ENCODE peak calls at places on chromosomes 3 and 15, in eight cellular contexts. D, U, W, T, S, B, X and H are unnamed samples.

GRCh38 chr3:191070201-191070600 is 128.8 kb upstream of the OSTN start:
- DNase-seq in X (peak), B (no peak), W (no peak), S (no peak), D (no peak), T (no peak), U (peak), H (no peak)

GRCh38 chr3:53846134-53846850 is at the start of the genes CHDH and IL17RB:
- DNase-seq in U (peak), T (peak), W (no peak), X (no peak), S (peak), D (no peak), B (no peak), H (no peak)

GRCh38 chr3:185712337-185712736 is 112.5 kb downstream of the IGF2BP2 start:
- DNase-seq in B (no peak), W (no peak), S (no peak), X (no peak), D (no peak), U (no peak), T (no peak), H (no peak)

GRCh38 chr15:41562784-41563198 is 3.8 kb downstream of the TYRO3 start:
- DNase-seq in T (no peak), W (no peak), X (no peak), D (no peak), B (no peak), S (no peak), U (no peak), H (no peak)

GRCh38 chr3:171991166-171991565 is 48.2 kb upstream of the FNDC3B start:
- DNase-seq in B (no peak), W (no peak), S (no peak), U (no peak), D (no peak), X (no peak), T (no peak), H (no peak)

GRCh38 chr3:44962606-44963393 is 13.2 kb downstream of the ZDHHC3 start:
- DNase-seq in T (no peak), W (no peak), D (no peak), S (no peak), X (no peak), B (no peak), U (no peak), H (no peak)

GRCh38 chr3:51340311-51340829 is 44.7 kb upstream of the MANF start:
- DNase-seq in B (peak), T (no peak), W (no peak), D (no peak), S (no peak), U (peak), X (peak), H (no peak)

GRCh38 chr3:189041482-189042090 is 130.2 kb upstream of the TPRG1 start:
- DNase-seq in X (peak), W (peak), S (no peak), U (peak), B (no peak), D (peak), T (peak), H (no peak)

GRCh38 chr15:76566276-76566675 is 229.7 kb downstream of the ISL2 start:
- DNase-seq in T (no peak), U (no peak), D (no peak), B (no peak), W (no peak), X (no peak), S (no peak), H (no peak)

GRCh38 chr15:56040081-56041035 is 46.9 kb upstream of the NEDD4 start:
- DNase-seq in S (peak), U (peak), W (no peak), T (no peak), D (no peak), X (peak), B (peak), H (no peak)

GRCh38 chr15:74053941-74054529 is 28.3 kb downstream of the GOLGA6A start:
- DNase-seq in W (peak), D (peak), T (peak), X (no peak), S (peak), B (peak), U (peak), H (peak)

GRCh38 chr3:177119829-177120228 is 77.5 kb downstream of the TBL1XR1 start:
- DNase-seq in T (no peak), W (no peak), S (no peak), X (no peak), B (no peak), U (no peak), D (no peak), H (no peak)

GRCh38 chr15:94056314-94056713 is 175.0 kb upstream of the MCTP2 start:
- DNase-seq in U (no peak), W (no peak), D (no peak), B (no peak), T (no peak), S (no peak), X (no peak), H (no peak)

GRCh38 chr3:184145120-184145524 is 10.0 kb downstream of the EIF2B5 start:
- DNase-seq in S (peak), D (no peak), B (no peak), T (no peak), X (no peak), U (peak), W (no peak), H (no peak)

GRCh38 chr3:128870327-128870726 is 9.1 kb upstream of the ACAD9 start:
- DNase-seq in S (no peak), T (no peak), B (no peak), D (no peak), W (no peak), U (no peak), X (no peak), H (peak)

GRCh38 chr3:151983538-151983937 is 110.1 kb downstream of the SUCNR1 start:
- DNase-seq in X (no peak), D (no peak), S (no peak), B (no peak), U (no peak), W (no peak), T (no peak), H (no peak)

GRCh38 chr3:4974154-4974553 is 5.1 kb upstream of the BHLHE40 start:
- DNase-seq in X (no peak), S (no peak), B (no peak), D (no peak), T (no peak), U (no peak), W (no peak), H (no peak)

GRCh38 chr15:56411122-56411749 is 46.0 kb downstream of the TEX9 start:
- DNase-seq in U (no peak), X (peak), T (no peak), S (no peak), W (no peak), B (no peak), D (no peak), H (no peak)

GRCh38 chr3:55742027-55742710 is 255.1 kb upstream of the WNT5A start:
- DNase-seq in W (no peak), U (no peak), S (no peak), T (no peak), D (no peak), X (no peak), B (no peak), H (no peak)

GRCh38 chr15:92882697-92883642 is 17.2 kb upstream of the CHD2 start:
- DNase-seq in X (peak), W (no peak), S (peak), T (peak), U (no peak), B (no peak), D (no peak), H (peak)

GRCh38 chr3:73762855-73763254 is 138.1 kb upstream of the PDZRN3 start:
- DNase-seq in S (no peak), U (no peak), D (no peak), T (no peak), W (no peak), B (no peak), X (no peak), H (no peak)

GRCh38 chr3:115790759-115791158 is 167.4 kb downstream of the GAP43 start:
- DNase-seq in D (peak), B (no peak), W (peak), X (peak), S (no peak), T (peak), U (peak), H (no peak)